ENCODE peak calls at places on chromosomes 2 and 18, in four cellular contexts. O is IMR-90, U is PC-3, K is choroid plexus epithelial cell. E is an unnamed sample.

GRCh38 chr2:135140606-135141005 is 88.5 kb downstream of the RAB3GAP1 start:
- DNase-seq in U (peak; percentile 61), K (no peak), O (no peak), E (no peak)

GRCh38 chr2:105777506-105778343 is 33.0 kb downstream of the NCK2 start:
- DNase-seq in U (no peak), O (no peak), K (no peak), E (peak; percentile 28)

GRCh38 chr2:118642501-118642900 is 204.9 kb downstream of the EN1 start:
- DNase-seq in K (no peak), O (no peak), U (no peak), E (no peak)

GRCh38 chr2:31980674-31981356 is 30.0 kb downstream of the MEMO1 start:
- DNase-seq in O (peak; percentile 68), K (peak; percentile 76), U (peak; percentile 38), E (no peak)

GRCh38 chr2:227766361-227766883 is 20.7 kb downstream of the SCYGR8 start:
- DNase-seq in O (peak; percentile 68), K (peak; percentile 78), U (peak; percentile 81), E (peak; percentile 59)

GRCh38 chr18:56314396-56314795 is 324.0 kb downstream of the TXNL1 start:
- DNase-seq in K (no peak), U (no peak), O (peak; percentile 18), E (no peak)

GRCh38 chr2:127085260-127085666 is 21.7 kb downstream of the BIN1 start:
- DNase-seq in O (peak; percentile 23), K (no peak), U (no peak), E (no peak)

GRCh38 chr2:21438949-21439348 is 315.2 kb downstream of the TDRD15 start:
- DNase-seq in K (peak; percentile 93), U (peak; percentile 1), O (peak; percentile 92), E (no peak)

GRCh38 chr2:207330912-207331311 is 165.2 kb upstream of the KLF7 start:
- DNase-seq in K (peak; percentile 96), O (peak; percentile 97), U (peak; percentile 97), E (peak; percentile 61)

GRCh38 chr2:19801367-19802087 is 100.3 kb downstream of the TTC32 start:
- DNase-seq in U (peak; percentile 98), K (peak; percentile 98), O (peak; percentile 98), E (peak; percentile 94)

GRCh38 chr2:233234264-233234663 is 17.2 kb upstream of the ATG16L1 start:
- DNase-seq in O (no peak), K (no peak), U (no peak), E (no peak)

GRCh38 chr2:100589527-100589926 is 26.7 kb downstream of the PDCL3 start:
- DNase-seq in U (no peak), K (peak; percentile 20), O (no peak), E (peak; percentile 56)

GRCh38 chr2:55555977-55556376 is 36.5 kb downstream of the CFAP36 start:
- DNase-seq in U (peak; percentile 23), O (no peak), K (peak; percentile 43), E (no peak)

GRCh38 chr2:191713837-191714236 is 35.9 kb downstream of the NABP1 start:
- DNase-seq in K (no peak), U (peak; percentile 45), O (no peak), E (no peak)

GRCh38 chr2:175399326-175399725 is 217.8 kb upstream of the ATP5MC3 start:
- DNase-seq in U (no peak), O (no peak), K (no peak), E (no peak)

GRCh38 chr2:57371186-57371585 is 675.4 kb upstream of the VRK2 start:
- DNase-seq in K (peak; percentile 24), U (no peak), O (no peak), E (no peak)

GRCh38 chr2:190653931-190654330 is 5.0 kb downstream of the NAB1 start:
- DNase-seq in O (no peak), K (no peak), U (peak; percentile 10), E (no peak)

GRCh38 chr2:10274376-10274775 is 28.3 kb upstream of the HPCAL1 start:
- DNase-seq in K (no peak), U (no peak), O (no peak), E (peak; percentile 79)

GRCh38 chr2:216621292-216621691 is 11.9 kb upstream of the IGFBP2 start:
- DNase-seq in U (no peak), O (no peak), K (no peak), E (no peak)

GRCh38 chr18:28126768-28127167 is 50.2 kb downstream of the CDH2 start:
- DNase-seq in K (no peak), U (no peak), O (no peak), E (no peak)

GRCh38 chr2:31539505-31539904 is 41.2 kb downstream of the SRD5A2 start:
- DNase-seq in U (no peak), K (no peak), O (no peak), E (no peak)

GRCh38 chr2:186733414-186733813 is 39.6 kb downstream of the FAM171B start:
- DNase-seq in O (no peak), K (no peak), U (no peak), E (no peak)

GRCh38 chr2:200702646-200703118 is 109.0 kb upstream of the BZW1 start:
- DNase-seq in U (peak; percentile 49), K (no peak), O (no peak), E (no peak)

GRCh38 chr2:219452361-219453317 is 18.0 kb downstream of the SPEG start:
- DNase-seq in K (peak; percentile 86), U (peak; percentile 98), O (peak; percentile 95), E (no peak)

GRCh38 chr18:11121426-11121825 is 27.9 kb downstream of the PIEZO2 start:
- DNase-seq in K (peak; percentile 74), U (no peak), O (peak; percentile 68), E (no peak)

GRCh38 chr2:202121532-202122166 is 48.6 kb downstream of the KIAA2012 start:
- DNase-seq in K (no peak), O (no peak), U (no peak), E (no peak)

GRCh38 chr2:238439093-238439849 is 12.5 kb downstream of the ASB1 start:
- DNase-seq in O (peak; percentile 98), U (peak; percentile 99), K (peak; percentile 90), E (no peak)
- H3K4me3 ChIP-seq in O (no peak overlapping the region), U (peak overlapping the region; percentile 55), K (peak overlapping the region; percentile 16), E (no peak overlapping the region)

GRCh38 chr18:63617049-63617995 is 26.7 kb downstream of the SERPINB4 start:
- DNase-seq in U (no peak), K (no peak), O (no peak), E (no peak)
- H3K4me3 ChIP-seq in U (no peak overlapping the region), K (no peak overlapping the region), O (no peak overlapping the region), E (no peak overlapping the region)

DNA sequence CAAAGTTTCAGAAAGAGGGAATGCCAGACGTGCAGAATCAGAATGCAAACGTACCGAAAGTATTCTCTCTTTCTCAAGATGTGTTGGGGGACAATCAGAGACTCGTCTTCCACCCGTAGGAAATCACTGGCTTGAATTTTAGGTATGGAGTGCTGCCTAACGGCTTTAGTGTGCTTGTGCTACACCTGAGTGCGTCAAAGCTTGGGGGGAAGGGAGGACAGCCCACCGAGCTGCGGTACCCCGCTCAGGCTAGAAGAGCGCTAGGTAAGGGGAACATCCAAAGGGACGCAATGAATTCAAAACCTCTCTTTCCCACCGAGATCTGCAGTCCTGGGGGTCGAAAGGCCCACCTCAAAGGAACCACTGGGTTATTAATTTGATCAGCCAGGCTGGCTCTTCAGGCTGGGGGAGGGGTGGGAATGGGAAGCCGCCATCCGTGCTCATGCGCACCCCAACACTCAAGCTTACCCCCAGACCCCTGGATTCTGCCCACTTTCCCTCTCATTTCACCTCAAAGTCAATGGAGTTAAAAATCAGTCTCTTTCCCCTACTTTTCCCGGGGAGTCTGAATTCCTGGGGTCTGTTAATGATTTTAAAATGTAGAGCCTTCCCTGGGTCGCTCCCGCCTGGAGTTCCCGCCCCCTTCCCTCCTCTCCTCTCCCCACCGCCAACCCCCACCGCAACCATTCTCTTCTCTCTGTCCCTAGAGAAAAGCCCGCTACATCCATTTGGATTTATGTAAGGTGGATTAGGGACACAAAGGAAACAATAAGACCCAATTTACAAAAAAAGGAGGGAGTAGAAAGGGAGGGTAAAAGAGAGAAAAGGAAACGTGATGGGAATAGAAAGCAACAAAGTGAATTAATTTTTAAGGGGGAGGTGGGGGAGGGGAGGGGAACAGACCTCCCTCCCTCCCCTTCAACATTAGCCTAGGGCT is 2.5 kb downstream of the EPHA4 start:
- DNase-seq in O (no peak), U (no peak), K (no peak), E (no peak)
- H3K4me3 ChIP-seq in O (peak overlapping the region; percentile 92), U (no peak overlapping the region), K (peak overlapping the region; percentile 4), E (no peak overlapping the region)

DNA sequence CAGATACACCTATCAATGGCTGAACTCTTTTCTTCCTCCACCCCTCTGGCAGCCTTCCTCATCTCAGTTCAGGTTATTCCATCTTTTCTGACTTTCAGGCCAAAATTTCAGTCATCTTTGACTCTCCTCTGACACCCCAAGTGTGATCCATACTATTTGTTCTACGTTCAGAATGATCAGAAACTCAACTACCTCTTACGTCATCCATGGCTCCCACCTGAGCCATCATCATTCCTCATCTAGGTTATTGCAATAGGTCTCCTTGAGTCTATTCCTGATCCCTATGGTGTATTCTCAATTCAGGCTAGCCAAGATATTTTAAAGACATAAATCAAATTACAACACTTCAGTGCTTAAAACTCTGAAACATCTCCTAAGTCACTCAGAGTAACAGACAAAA is 589.7 kb downstream of the ERBB4 start:
- DNase-seq in K (no peak), U (no peak), O (no peak), E (no peak)
- H3K4me3 ChIP-seq in K (no peak overlapping the region), U (no peak overlapping the region), O (no peak overlapping the region), E (no peak overlapping the region)

E was measured in lower leg skin.